ENCODE peak calls at places on chromosomes 12 and 14, in six cellular contexts. H, R, L, I, K and O are unnamed samples.
A peak's percentile ranks its signal among the peaks of the same experiment; 100 is the strongest.

GRCh38 chr12:120496353-120497340 is 734 bp downstream of the DYNLL1 start:
- DNase-seq in H (no peak), R (peak; percentile 16), L (peak; percentile 25), I (peak; percentile 22), K (peak; percentile 56), O (peak; percentile 34)

GRCh38 chr14:74647834-74648361 is 35.9 kb upstream of the LTBP2 start:
- DNase-seq in H (no peak), R (no peak), L (no peak), I (peak; percentile 34), K (no peak), O (no peak)

GRCh38 chr14:68724914-68725313 is 68.0 kb downstream of the ZFP36L1 start:
- DNase-seq in H (no peak), R (no peak), L (no peak), I (no peak), K (no peak), O (no peak)

GRCh38 chr12:120181991-120182631 is 12.4 kb downstream of the GCN1 start:
- DNase-seq in H (no peak), R (no peak), L (no peak), I (peak; percentile 77), K (no peak), O (peak; percentile 36)

GRCh38 chr14:37721976-37722659 is 126.7 kb downstream of the TTC6 start:
- DNase-seq in H (no peak), R (no peak), L (no peak), I (peak; percentile 98), K (no peak), O (no peak)

GRCh38 chr14:100222219-100223093 is 16.5 kb upstream of the YY1 start:
- DNase-seq in H (no peak), R (no peak), L (no peak), I (no peak), K (no peak), O (no peak)

GRCh38 chr12:79373896-79374499 is 316.8 kb downstream of the PAWR start:
- DNase-seq in H (no peak), R (no peak), L (no peak), I (no peak), K (peak; percentile 41), O (peak; percentile 13)

GRCh38 chr12:114360485-114360884 is 45.5 kb downstream of the TBX5 start:
- DNase-seq in H (no peak), R (no peak), L (no peak), I (no peak), K (no peak), O (no peak)

GRCh38 chr14:51865953-51866747 is 5.7 kb downstream of the GNG2 start:
- DNase-seq in H (no peak), R (no peak), L (no peak), I (no peak), K (no peak), O (no peak)

GRCh38 chr12:51388066-51388799 is 3.0 kb downstream of the GALNT6 start:
- DNase-seq in H (no peak), R (no peak), L (no peak), I (no peak), K (no peak), O (peak; percentile 88)

GRCh38 chr14:93825235-93825553 is 36.9 kb upstream of the PRIMA1 start:
- DNase-seq in H (no peak), R (no peak), L (no peak), I (no peak), K (no peak), O (no peak)

GRCh38 chr12:95611676-95612309 is 60.5 kb upstream of the USP44 start:
- DNase-seq in H (no peak), R (no peak), L (no peak), I (peak; percentile 65), K (peak; percentile 92), O (no peak)

GRCh38 chr14:97687944-97688625 is 890.9 kb downstream of the VRK1 start:
- DNase-seq in H (no peak), R (no peak), L (no peak), I (no peak), K (no peak), O (peak; percentile 35)

GRCh38 chr12:99067171-99067785 is 422.2 kb downstream of the APAF1 start:
- DNase-seq in H (no peak), R (no peak), L (no peak), I (no peak), K (no peak), O (no peak)